ENCODE peak calls at places on chromosomes 11 and 22, in seven cellular contexts. G is cardiac muscle cell, J is mammary epithelial cell, Y is heart right ventricle, M is upper lobe of right lung, S is iPS DF 6.9, U is uterus. P is an unnamed sample.
A peak's percentile ranks its signal among the peaks of the same experiment; 100 is the strongest.

GRCh38 chr22:29050457-29050856 is 11.2 kb downstream of the C22orf31 start:
- DNase-seq in G (no peak), U (no peak), M (no peak), Y (no peak), J (no peak), S (no peak), P (no peak)

GRCh38 chr11:71477637-71478011 is 24.6 kb downstream of the NADSYN1 start:
- DNase-seq in S (peak; percentile 22), M (no peak), Y (no peak), U (no peak), G (no peak), J (no peak), P (no peak)

GRCh38 chr11:79439893-79440450 is 858 bp downstream of the TENM4 start:
- DNase-seq in M (peak; percentile 67), Y (no peak), S (no peak), J (peak; percentile 40), G (no peak), U (peak; percentile 23), P (peak; percentile 56)

GRCh38 chr11:63583288-63583687 is 20.1 kb upstream of the PLAAT2 start:
- DNase-seq in U (no peak), J (peak; percentile 68), S (no peak), Y (no peak), M (no peak), G (peak; percentile 59), P (no peak)

GRCh38 chr11:35791088-35791958 is 128.7 kb downstream of the TRIM44 start:
- DNase-seq in M (no peak), J (no peak), S (no peak), G (no peak), U (no peak), Y (no peak), P (no peak)

GRCh38 chr22:45224331-45224730 is 16.4 kb downstream of the KIAA0930 start:
- DNase-seq in S (no peak), J (no peak), U (no peak), M (no peak), G (no peak), Y (no peak), P (no peak)

GRCh38 chr11:85815186-85815911 is 4.4 kb upstream of the SYTL2 start:
- DNase-seq in G (no peak), J (peak; percentile 62), U (no peak), S (no peak), M (no peak), Y (no peak), P (no peak)

GRCh38 chr11:127994736-127995135 is 592.6 kb downstream of the ETS1 start:
- DNase-seq in G (peak; percentile 46), S (no peak), Y (no peak), M (no peak), J (peak; percentile 59), U (no peak), P (no peak)

GRCh38 chr22:50674606-50675552 is 2.3 kb downstream of the SHANK3 start:
- DNase-seq in M (peak; percentile 90), J (peak; percentile 82), U (no peak), Y (no peak), G (peak; percentile 38), S (no peak), P (no peak)

GRCh38 chr11:102293873-102294601 is 23.2 kb upstream of the BIRC3 start:
- DNase-seq in S (no peak), U (no peak), J (peak; percentile 50), M (no peak), Y (no peak), G (peak; percentile 70), P (no peak)

GRCh38 chr11:72807021-72807693 is 7.1 kb upstream of the ATG16L2 start:
- DNase-seq in J (no peak), Y (no peak), S (no peak), M (peak; percentile 65), G (peak; percentile 36), U (no peak), P (no peak)

GRCh38 chr11:36300651-36301050 is 4.6 kb downstream of the PRR5L start:
- DNase-seq in G (peak; percentile 85), J (no peak), Y (peak; percentile 69), M (peak; percentile 69), S (no peak), U (peak; percentile 28), P (no peak)

GRCh38 chr22:26592368-26593015 is 2.6 kb upstream of the TPST2 start:
- DNase-seq in Y (no peak), U (no peak), S (no peak), M (no peak), G (no peak), J (peak; percentile 53), P (no peak)

GRCh38 chr11:5891216-5891800 is 1.7 kb upstream of the OR52E5 start:
- DNase-seq in U (no peak), M (no peak), S (no peak), J (peak; percentile 6), Y (no peak), G (peak; percentile 15), P (no peak)

GRCh38 chr22:39635719-39636118 is 65.2 kb downstream of the CACNA1I start:
- DNase-seq in J (no peak), S (no peak), U (no peak), Y (no peak), G (no peak), M (no peak), P (no peak)

GRCh38 chr11:122145715-122146274 is 29.8 kb upstream of the BLID start:
- DNase-seq in J (no peak), S (no peak), M (no peak), G (no peak), U (no peak), Y (no peak), P (no peak)

GRCh38 chr11:7896026-7896785 is 34.9 kb downstream of the OR10A6 start:
- DNase-seq in Y (no peak), U (no peak), G (no peak), J (no peak), M (no peak), S (no peak), P (no peak)

GRCh38 chr11:65060913-65061408 is 2.6 kb upstream of the NAALADL1 start:
- DNase-seq in U (no peak), G (peak; percentile 51), M (no peak), Y (no peak), S (no peak), J (peak; percentile 8), P (no peak)

GRCh38 chr22:46842606-46843005 is 80.2 kb downstream of the TBC1D22A start:
- DNase-seq in J (peak; percentile 86), M (no peak), S (no peak), U (no peak), G (no peak), Y (no peak), P (no peak)

GRCh38 chr22:40855104-40855959 is 1.1 kb downstream of the ST13 start:
- DNase-seq in G (peak; percentile 60), Y (no peak), M (no peak), J (peak; percentile 35), U (peak; percentile 26), S (no peak), P (no peak)

GRCh38 chr11:114115406-114116054 is 56.0 kb downstream of the ZBTB16 start:
- DNase-seq in S (no peak), Y (no peak), G (no peak), J (no peak), M (no peak), U (no peak), P (no peak)
- H3K27ac ChIP-seq in S (no peak overlapping the region), Y (no peak overlapping the region), G (peak overlapping the region; percentile 81), J (no peak overlapping the region), M (peak overlapping the region; percentile 9), U (no peak overlapping the region), P (no peak overlapping the region)

GRCh38 chr22:27752141-27752540 is 49.4 kb downstream of the MN1 start:
- DNase-seq in G (no peak), J (no peak), Y (no peak), M (no peak), U (no peak), S (no peak), P (no peak)
- H3K4me1 ChIP-seq in G (peaks cover 13% of the 10 kb centered on the region), J (peaks cover 76% of the 10 kb centered on the region), Y (peaks cover 26% of the 10 kb centered on the region), M (peaks cover 18% of the 10 kb centered on the region), U (no peaks in the 10 kb centered on the region), S (peaks cover 8% of the 10 kb centered on the region), P (peaks cover 4% of the 10 kb centered on the region)

GRCh38 chr11:9701799-9702198 is 37.9 kb downstream of the SWAP70 start:
- DNase-seq in J (no peak), G (no peak), U (no peak), Y (no peak), M (no peak), S (no peak), P (no peak)

GRCh38 chr11:9704037-9704436 is 40.2 kb downstream of the SWAP70 start:
- DNase-seq in Y (no peak), J (no peak), M (no peak), S (no peak), U (no peak), G (no peak), P (no peak)

GRCh38 chr11:9700105-9700801 is 36.4 kb downstream of the SWAP70 start:
- DNase-seq in J (no peak), M (no peak), Y (no peak), S (no peak), U (no peak), G (no peak), P (no peak)

GRCh38 chr11:9704620-9705019 is 40.7 kb downstream of the SWAP70 start:
- DNase-seq in G (no peak), J (no peak), Y (no peak), S (no peak), U (no peak), M (no peak), P (no peak)

DNA sequence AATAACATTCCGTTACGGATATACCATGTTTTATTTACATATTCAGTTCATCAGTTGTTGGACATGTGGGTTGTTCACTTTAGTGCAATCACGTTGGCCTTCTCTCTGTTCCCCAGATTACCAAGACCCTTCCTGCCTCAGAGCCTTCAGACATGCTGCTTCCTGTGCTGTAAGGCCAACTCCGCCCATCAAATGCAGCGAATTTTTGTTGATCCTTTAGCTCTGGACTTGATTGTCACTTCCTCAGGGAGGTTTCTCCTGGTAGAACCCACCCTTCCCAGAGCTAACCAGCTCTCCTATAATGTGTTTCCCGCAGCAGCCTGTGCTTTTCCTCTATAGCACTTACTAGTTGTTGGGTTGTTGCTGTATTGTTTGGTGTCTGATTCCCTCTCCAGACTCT is 39.4 kb downstream of the SWAP70 start:
- DNase-seq in U (no peak), S (no peak), G (no peak), J (no peak), M (no peak), Y (no peak), P (no peak)
- H3K27ac ChIP-seq in U (peak overlapping the region; percentile 33), S (no peak overlapping the region), G (no peak overlapping the region), J (no peak overlapping the region), M (no peak overlapping the region), Y (no peak overlapping the region), P (no peak overlapping the region)

DNA sequence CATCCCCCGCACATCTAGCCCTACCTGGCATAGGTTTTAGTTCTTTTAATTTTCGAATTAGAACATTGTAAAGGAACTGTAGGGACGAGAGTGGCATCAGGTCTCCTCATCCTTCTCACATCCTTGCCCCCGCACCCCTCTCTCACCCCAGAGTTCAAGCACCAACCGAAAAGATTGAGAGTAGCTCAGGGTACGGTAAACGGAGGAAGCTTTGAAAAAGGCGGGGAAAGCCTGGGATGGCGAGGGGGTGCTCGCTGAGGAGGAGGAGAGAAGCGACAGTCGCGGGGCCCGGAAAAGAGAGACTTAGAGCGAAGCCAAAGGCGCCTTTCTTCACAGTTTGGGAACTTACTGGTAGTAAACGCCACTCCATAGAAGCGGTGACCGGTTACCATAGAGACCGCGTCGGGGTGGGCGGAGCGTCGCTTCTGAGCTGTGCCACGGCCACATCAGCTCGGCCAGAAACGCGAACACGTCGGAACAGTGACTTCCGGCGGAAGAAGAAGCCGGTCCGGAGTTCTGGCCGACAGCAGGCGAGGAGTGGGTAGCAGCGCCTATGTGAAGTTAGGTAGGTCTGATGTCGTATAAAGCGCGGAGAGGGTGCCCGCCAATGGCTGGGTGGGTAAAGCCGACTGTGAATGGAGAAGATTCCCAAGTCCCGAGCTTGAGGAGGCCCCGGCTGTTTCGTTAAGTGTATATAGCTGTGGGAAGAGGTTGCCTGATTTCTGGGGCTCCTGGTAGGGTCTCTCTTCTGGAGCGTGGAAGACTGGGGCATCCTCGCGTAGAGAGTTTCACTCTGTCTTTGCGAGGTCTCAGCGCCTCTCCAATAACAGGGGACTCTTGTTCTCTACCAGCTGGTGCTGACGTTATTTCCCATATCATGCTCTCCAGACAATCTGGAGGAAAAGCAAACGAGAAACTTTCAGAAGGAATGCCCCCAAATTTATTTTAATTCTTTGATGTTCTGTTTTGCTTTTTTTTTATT is at the start of the genes DCDC1 and DNAJC24:
- DNase-seq in M (peak; percentile 96), S (peak; percentile 95), Y (peak; percentile 91), U (peak; percentile 86), J (peak; percentile 86), G (peak; percentile 95), P (peak; percentile 95)
- H3K4me1 ChIP-seq in M (peaks cover 14% of the 10 kb centered on the region), S (no peaks in the 10 kb centered on the region), Y (peaks cover 5% of the 10 kb centered on the region), U (no peaks in the 10 kb centered on the region), J (peaks cover 3% of the 10 kb centered on the region), G (peaks cover 4% of the 10 kb centered on the region), P (no peaks in the 10 kb centered on the region)